ENCODE peak calls at places on chromosomes 3 and 15, in six cellular contexts. X is breast epithelium, L is Panc1, H is sigmoid colon, S is transverse colon, J is esophagus muscularis mucosa. P is an unnamed sample.

GRCh38 chr3:71584216-71585061 is 911 bp upstream of the FOXP1 start:
- DNase-seq in X (peak; percentile 52), L (no peak), H (peak; percentile 80), S (peak; percentile 56), J (peak; percentile 92), P (no peak)

GRCh38 chr3:7285502-7285901 is 424.6 kb downstream of the GRM7 start:
- DNase-seq in X (no peak), L (no peak), H (no peak), S (no peak), J (no peak), P (no peak)

GRCh38 chr3:183275418-183275817 is 22.4 kb downstream of the B3GNT5 start:
- DNase-seq in X (no peak), L (no peak), H (no peak), S (no peak), J (no peak), P (no peak)

GRCh38 chr15:98551936-98552562 is 96.3 kb upstream of the IGF1R start:
- DNase-seq in X (no peak), L (no peak), H (no peak), S (no peak), J (no peak), P (no peak)

GRCh38 chr15:30827625-30828303 is 76.0 kb upstream of the FAN1 start:
- DNase-seq in X (no peak), L (no peak), H (no peak), S (no peak), J (no peak), P (no peak)

GRCh38 chr15:57865294-57865693 is 158.8 kb downstream of the POLR2M start:
- DNase-seq in X (no peak), L (no peak), H (no peak), S (no peak), J (peak; percentile 26), P (no peak)

GRCh38 chr15:77228831-77229230 is 157.9 kb upstream of the TSPAN3 start:
- DNase-seq in X (no peak), L (no peak), H (no peak), S (no peak), J (no peak), P (no peak)

GRCh38 chr3:17730318-17730967 is 12.0 kb downstream of the TBC1D5 start:
- DNase-seq in X (no peak), L (no peak), H (no peak), S (peak; percentile 50), J (no peak), P (no peak)

GRCh38 chr15:25545017-25545416 is 106.2 kb upstream of the UBE3A start:
- DNase-seq in X (no peak), L (no peak), H (no peak), S (no peak), J (no peak), P (no peak)

GRCh38 chr15:99212401-99212800 is 37.0 kb downstream of the TTC23 start:
- DNase-seq in X (no peak), L (no peak), H (peak; percentile 91), S (peak; percentile 18), J (no peak), P (no peak)

GRCh38 chr3:139198929-139199328 is 144.9 kb upstream of the MRPS22 start:
- DNase-seq in X (no peak), L (no peak), H (no peak), S (no peak), J (peak; percentile 74), P (peak; percentile 74)

GRCh38 chr3:45965281-45966052 is 22.2 kb downstream of the CXCR6 start:
- DNase-seq in X (no peak), L (no peak), H (no peak), S (no peak), J (no peak), P (no peak)

GRCh38 chr3:18770800-18771199 is 345.7 kb upstream of the SATB1 start:
- DNase-seq in X (no peak), L (no peak), H (no peak), S (no peak), J (no peak), P (no peak)

GRCh38 chr15:79185199-79185598 is 94.6 kb upstream of the RASGRF1 start:
- DNase-seq in X (no peak), L (no peak), H (no peak), S (no peak), J (no peak), P (no peak)

GRCh38 chr3:190456779-190457178 is 7.1 kb upstream of the TMEM207 start:
- DNase-seq in X (no peak), L (no peak), H (no peak), S (no peak), J (no peak), P (no peak)

GRCh38 chr3:190455843-190456242 is 6.1 kb upstream of the TMEM207 start:
- DNase-seq in X (no peak), L (no peak), H (no peak), S (no peak), J (no peak), P (no peak)

DNA sequence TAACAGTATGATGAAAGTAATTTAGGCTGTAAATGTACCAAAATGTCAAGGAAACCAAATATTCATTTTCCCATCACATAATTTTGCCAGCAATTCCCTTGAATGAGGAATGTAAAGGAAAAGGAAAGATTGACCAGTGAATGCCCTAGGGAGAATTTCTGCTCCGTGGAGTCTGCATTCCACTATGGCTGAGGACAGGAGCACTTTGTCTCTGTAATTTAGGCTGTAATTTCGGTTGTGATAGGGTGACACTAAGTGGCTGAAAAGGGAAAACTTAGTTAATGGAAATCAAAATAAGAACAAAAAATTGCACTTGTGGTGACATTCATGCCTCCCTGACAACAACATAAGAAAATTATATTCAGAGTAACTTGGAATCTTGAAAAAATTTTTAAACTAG is 8.3 kb upstream of the TMEM207 start:
- DNase-seq in X (no peak), L (no peak), H (no peak), S (no peak), J (no peak), P (no peak)
- H3K4me3 ChIP-seq in X (no peak overlapping the region), L (no peak overlapping the region), H (no peak overlapping the region), S (no peak overlapping the region), J (no peak overlapping the region), P (no peak overlapping the region)

DNA sequence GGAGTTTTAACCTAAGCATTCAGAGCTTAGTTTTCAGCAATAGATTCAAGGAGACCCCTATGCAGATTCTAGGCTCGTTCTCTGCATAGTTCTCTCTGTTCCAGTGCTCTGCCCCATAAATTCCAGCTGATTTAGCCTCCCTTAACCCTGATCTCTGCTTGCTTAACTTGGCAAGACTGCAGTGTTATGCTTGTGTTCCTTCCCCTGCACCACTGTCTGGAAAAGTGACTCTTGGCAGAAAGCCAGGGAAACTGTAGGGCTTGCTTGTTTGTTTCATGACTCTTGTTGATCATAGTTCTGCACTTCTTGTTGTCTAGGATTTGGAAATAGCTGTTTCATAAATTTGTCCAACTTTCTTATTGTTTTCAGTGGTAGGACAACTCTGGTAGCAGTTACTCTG is 40.2 kb downstream of the ANAPC13 start:
- DNase-seq in X (no peak), L (no peak), H (no peak), S (no peak), J (no peak), P (no peak)
- TF ChIP-seq POLR2AphosphoS5 in X (peak; percentile 27), L (no peak), H (no peak), S (no peak), J (no peak), P (no peak)

GRCh38 chr3:128760027-128760426 is 34.0 kb downstream of the RAB7A start:
- DNase-seq in X (no peak), L (no peak), H (no peak), S (no peak), J (no peak), P (no peak)

GRCh38 chr3:128764863-128765262 is 38.9 kb downstream of the RAB7A start:
- DNase-seq in X (no peak), L (no peak), H (no peak), S (no peak), J (no peak), P (no peak)

GRCh38 chr3:128763967-128764366 is 38.0 kb downstream of the RAB7A start:
- DNase-seq in X (no peak), L (no peak), H (no peak), S (no peak), J (no peak), P (no peak)

GRCh38 chr3:128760881-128761280 is 34.9 kb downstream of the RAB7A start:
- DNase-seq in X (no peak), L (no peak), H (no peak), S (no peak), J (no peak), P (no peak)

GRCh38 chr3:128761392-128761791 is 35.4 kb downstream of the RAB7A start:
- DNase-seq in X (no peak), L (no peak), H (no peak), S (no peak), J (no peak), P (no peak)
- H3K27ac ChIP-seq in X (no peak overlapping the region), L (no peak overlapping the region), H (no peak overlapping the region), S (no peak overlapping the region), J (no peak overlapping the region), P (no peak overlapping the region)

GRCh38 chr15:33730815-33731214 is 237.5 kb upstream of the CHRM5 start:
- DNase-seq in X (no peak), L (no peak), H (no peak), S (no peak), J (no peak), P (no peak)
- H3K4me3 ChIP-seq in X (no peak overlapping the region), L (no peak overlapping the region), H (no peak overlapping the region), S (no peak overlapping the region), J (no peak overlapping the region), P (no peak overlapping the region)

DNA sequence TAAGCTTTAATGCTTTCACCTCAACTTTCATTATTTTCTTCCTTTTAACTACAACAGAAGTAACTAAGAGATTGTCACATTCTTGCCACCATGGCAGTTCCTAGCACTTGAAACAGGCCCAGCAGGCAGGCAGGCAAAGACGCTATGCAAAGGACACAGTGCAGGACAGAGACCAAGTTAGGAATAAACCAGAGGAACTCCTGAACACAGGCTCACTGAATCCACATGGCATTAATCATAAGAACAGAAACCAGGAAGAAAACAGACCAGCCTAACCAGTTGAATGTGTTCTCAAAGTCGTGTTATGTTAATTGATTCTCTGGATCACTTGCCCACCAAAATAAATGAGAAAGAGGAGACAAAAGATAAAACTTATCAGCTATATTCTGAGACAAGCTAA is 397.6 kb downstream of the TBL1XR1 start:
- DNase-seq in X (no peak), L (no peak), H (no peak), S (no peak), J (no peak), P (no peak)
- TF ChIP-seq POLR2AphosphoS5 in X (no peak), L (no peak), H (no peak), S (no peak), J (no peak), P (no peak)